ENCODE peak calls at places on chromosomes 5 and 9, in four cellular contexts. O, L, U and X are unnamed samples.

GRCh38 chr5:153551537-153552079 is 61.1 kb downstream of the GRIA1 start:
- DNase-seq in L (no peak), O (no peak), U (no peak), X (peak; percentile 16)

GRCh38 chr5:179113143-179113530 is 53.0 kb downstream of the ZNF354C start:
- DNase-seq in U (no peak), L (peak; percentile 29), O (no peak), X (no peak)

GRCh38 chr5:132467292-132467984 is 23.1 kb downstream of the IRF1 start:
- DNase-seq in O (no peak), U (no peak), L (no peak), X (no peak)

GRCh38 chr5:33049845-33050244 is 338.7 kb downstream of the NPR3 start:
- DNase-seq in U (no peak), L (no peak), O (no peak), X (no peak)

GRCh38 chr9:113370806-113371325 is 5.9 kb downstream of the HDHD3 start:
- DNase-seq in U (no peak), L (no peak), O (no peak), X (no peak)

GRCh38 chr5:14416709-14417108 is 164.9 kb upstream of the OTULINL start:
- DNase-seq in U (no peak), L (no peak), O (no peak), X (no peak)

GRCh38 chr5:74041913-74042312 is 415.9 kb downstream of the ARHGEF28 start:
- DNase-seq in O (no peak), U (no peak), L (no peak), X (no peak)

GRCh38 chr5:149485655-149486615 is 65.3 kb downstream of the CSNK1A1 start:
- DNase-seq in U (no peak), L (no peak), O (no peak), X (no peak)

GRCh38 chr5:150522504-150523464 is 14.9 kb downstream of the NDST1 start:
- DNase-seq in L (no peak), O (no peak), U (no peak), X (no peak)

GRCh38 chr9:98455256-98455956 is 200.0 kb upstream of the TBC1D2 start:
- DNase-seq in U (no peak), O (no peak), L (no peak), X (no peak)

GRCh38 chr5:103041071-103041676 is 78.8 kb downstream of the GIN1 start:
- DNase-seq in U (no peak), L (no peak), O (no peak), X (no peak)

GRCh38 chr9:112248722-112249121 is 73.6 kb upstream of the SUSD1 start:
- DNase-seq in U (no peak), O (no peak), L (no peak), X (no peak)

GRCh38 chr5:72451771-72452505 is 55.3 kb downstream of the ZNF366 start:
- DNase-seq in O (no peak), U (no peak), L (no peak), X (no peak)

GRCh38 chr5:56112526-56113121 is 117.9 kb upstream of the IL6ST start:
- DNase-seq in O (no peak), U (no peak), L (no peak), X (no peak)

GRCh38 chr9:4986291-4986690 is 1.2 kb downstream of the JAK2 start:
- DNase-seq in U (no peak), L (no peak), O (no peak), X (no peak)

GRCh38 chr9:7910426-7911015 is 110.9 kb upstream of the DMAC1 start:
- DNase-seq in O (no peak), L (no peak), U (no peak), X (no peak)

GRCh38 chr5:137618476-137618875 is 117.4 kb downstream of the KLHL3 start:
- DNase-seq in O (no peak), L (no peak), U (no peak), X (no peak)

GRCh38 chr5:135153259-135153658 is 119.2 kb upstream of the PITX1 start:
- DNase-seq in L (no peak), U (no peak), O (no peak), X (no peak)

GRCh38 chr5:31711363-31711762 is 72.4 kb downstream of the PDZD2 start:
- DNase-seq in U (no peak), O (no peak), L (no peak), X (no peak)

GRCh38 chr9:23826120-23826629 is at the start of gene ELAVL2:
- DNase-seq in L (no peak), O (peak; percentile 98), U (peak; percentile 26), X (peak; percentile 99)

GRCh38 chr9:111052831-111053230 is 14.6 kb upstream of the LPAR1 start:
- DNase-seq in L (no peak), O (no peak), U (no peak), X (no peak)

GRCh38 chr5:176530406-176530982 is 6.7 kb downstream of the RNF44 start:
- DNase-seq in O (no peak), L (no peak), U (no peak), X (no peak)

GRCh38 chr9:93573204-93573828 is 3.1 kb upstream of the PHF2 start:
- DNase-seq in U (no peak), O (no peak), L (peak; percentile 47), X (no peak)

GRCh38 chr5:177530638-177531037 is 13.9 kb upstream of the DDX41 start:
- DNase-seq in O (no peak), L (no peak), U (no peak), X (no peak)

GRCh38 chr5:66553368-66553912 is 42.8 kb upstream of the MAST4 start:
- DNase-seq in O (no peak), L (no peak), U (no peak), X (no peak)

GRCh38 chr9:4508907-4509589 is 18.8 kb downstream of the SLC1A1 start:
- DNase-seq in U (no peak), O (no peak), L (no peak), X (no peak)

GRCh38 chr5:84287964-84288363 is 96.7 kb downstream of the EDIL3 start:
- DNase-seq in U (no peak), O (no peak), L (no peak), X (no peak)

GRCh38 chr5:65190328-65191053 is 291.2 kb downstream of the ADAMTS6 start:
- DNase-seq in U (peak; percentile 3), O (no peak), L (peak; percentile 62), X (no peak)

GRCh38 chr9:135032041-135032835 is 55.2 kb upstream of the OLFM1 start:
- DNase-seq in U (no peak), O (no peak), L (no peak), X (no peak)

GRCh38 chr5:11903614-11904269 is 504 bp downstream of the CTNND2 start:
- DNase-seq in O (peak; percentile 69), L (no peak), U (peak; percentile 18), X (no peak)